ENCODE peak calls at places on chromosomes 16 and 17, in six cellular contexts. Q is omental fat pad, D is right atrium auricular region, Y is EL, U is psoas muscle, C is fibroblast of pulmonary artery. B is an unnamed sample.

GRCh38 chr17:10226930-10227695 is 28.7 kb upstream of the GAS7 start:
- DNase-seq in Q (peak; percentile 62), D (no peak), Y (peak; percentile 23), U (no peak), C (peak; percentile 41), B (peak; percentile 43)

GRCh38 chr17:9192010-9192409 is 170.7 kb downstream of the NTN1 start:
- DNase-seq in Q (no peak), D (no peak), Y (no peak), U (no peak), C (no peak), B (no peak)

GRCh38 chr16:67260426-67261063 is 11.8 kb downstream of the SLC9A5 start:
- DNase-seq in Q (no peak), D (no peak), Y (peak; percentile 54), U (peak; percentile 53), C (peak; percentile 79), B (no peak)

GRCh38 chr16:2835638-2836493 is 5.8 kb downstream of the ZG16B start:
- DNase-seq in Q (no peak), D (no peak), Y (peak; percentile 97), U (no peak), C (peak; percentile 90), B (no peak)

GRCh38 chr17:81891303-81891552 is 158 bp downstream of the ALYREF start:
- DNase-seq in Q (no peak), D (no peak), Y (no peak), U (no peak), C (no peak), B (no peak)

GRCh38 chr16:67883146-67883871 is 1.4 kb upstream of the NRN1L start:
- DNase-seq in Q (no peak), D (no peak), Y (no peak), U (no peak), C (no peak), B (no peak)

GRCh38 chr17:40317345-40317873 is 8.4 kb downstream of the RARA start:
- DNase-seq in Q (peak; percentile 29), D (peak; percentile 83), Y (peak; percentile 84), U (peak; percentile 72), C (peak; percentile 71), B (no peak)

GRCh38 chr16:61885343-61885742 is 150.9 kb downstream of the CDH8 start:
- DNase-seq in Q (no peak), D (no peak), Y (no peak), U (no peak), C (no peak), B (no peak)

GRCh38 chr17:29162082-29162908 is 17.9 kb downstream of the MYO18A start:
- DNase-seq in Q (no peak), D (no peak), Y (no peak), U (no peak), C (no peak), B (no peak)